ENCODE peak calls at places on chromosome 9, in eight cellular contexts. U, F, A, G, J, V, I and B are unnamed samples.

GRCh38 chr9:64061013-64061627 is 1223.9 kb downstream of the FOXD4L5 start:
- DNase-seq in U (no peak), F (no peak), A (no peak), G (no peak), J (no peak), V (no peak), I (no peak), B (no peak)

GRCh38 chr9:123710299-123710698 is 219.6 kb downstream of the DENND1A start:
- DNase-seq in U (no peak), F (no peak), A (no peak), G (no peak), J (peak; percentile 35), V (peak; percentile 76), I (no peak), B (peak; percentile 68)

GRCh38 chr9:27247756-27248155 is 49.2 kb downstream of the EQTN start:
- DNase-seq in U (no peak), F (no peak), A (peak; percentile 25), G (no peak), J (peak; percentile 59), V (peak; percentile 56), I (no peak), B (peak; percentile 47)

GRCh38 chr9:86827893-86828292 is 119.4 kb downstream of the GAS1 start:
- DNase-seq in U (no peak), F (no peak), A (no peak), G (no peak), J (no peak), V (no peak), I (no peak), B (no peak)

GRCh38 chr9:34628656-34629491 is at the start of gene ARID3C:
- DNase-seq in U (no peak), F (peak; percentile 10), A (no peak), G (no peak), J (peak; percentile 70), V (no peak), I (no peak), B (no peak)

GRCh38 chr9:95261890-95262289 is 55.6 kb downstream of the FANCC start:
- DNase-seq in U (no peak), F (no peak), A (no peak), G (no peak), J (no peak), V (peak; percentile 41), I (no peak), B (no peak)

GRCh38 chr9:92378825-92379535 is 25.4 kb downstream of the OGN start:
- DNase-seq in U (no peak), F (peak; percentile 45), A (no peak), G (no peak), J (no peak), V (peak; percentile 71), I (no peak), B (no peak)

GRCh38 chr9:1051286-1052118 is 1.3 kb downstream of the DMRT2 start:
- DNase-seq in U (no peak), F (peak; percentile 20), A (peak; percentile 76), G (no peak), J (no peak), V (peak; percentile 18), I (no peak), B (no peak)

GRCh38 chr9:79489241-79490000 is 82.3 kb upstream of the TLE4 start:
- DNase-seq in U (peak; percentile 68), F (no peak), A (peak; percentile 90), G (no peak), J (peak; percentile 12), V (peak; percentile 46), I (no peak), B (peak; percentile 44)

GRCh38 chr9:129174724-129175514 is 3.1 kb downstream of the IER5L start:
- DNase-seq in U (no peak), F (peak; percentile 59), A (peak; percentile 83), G (no peak), J (peak; percentile 92), V (peak; percentile 87), I (no peak), B (peak; percentile 65)

GRCh38 chr9:116190997-116191396 is 37.4 kb downstream of the PAPPA start:
- DNase-seq in U (no peak), F (no peak), A (no peak), G (no peak), J (peak; percentile 61), V (peak; percentile 96), I (no peak), B (peak; percentile 70)

GRCh38 chr9:93659044-93659836 is 82.9 kb downstream of the PHF2 start:
- DNase-seq in U (no peak), F (no peak), A (no peak), G (peak; percentile 72), J (no peak), V (no peak), I (no peak), B (no peak)

GRCh38 chr9:81146684-81147337 is 542.5 kb downstream of the TLE1 start:
- DNase-seq in U (no peak), F (no peak), A (no peak), G (no peak), J (peak; percentile 29), V (peak; percentile 59), I (no peak), B (peak; percentile 67)

GRCh38 chr9:20872340-20872977 is 159.0 kb downstream of the HACD4 start:
- DNase-seq in U (no peak), F (no peak), A (no peak), G (no peak), J (peak; percentile 18), V (peak; percentile 84), I (no peak), B (no peak)

GRCh38 chr9:113933671-113934070 is 57.6 kb downstream of the ZNF618 start:
- DNase-seq in U (no peak), F (no peak), A (no peak), G (no peak), J (no peak), V (no peak), I (no peak), B (no peak)

GRCh38 chr9:4349841-4350418 is 50.1 kb upstream of the GLIS3 start:
- DNase-seq in U (no peak), F (no peak), A (no peak), G (no peak), J (no peak), V (no peak), I (no peak), B (no peak)

GRCh38 chr9:103721056-103721455 is 373.1 kb upstream of the SMC2 start:
- DNase-seq in U (no peak), F (no peak), A (no peak), G (no peak), J (no peak), V (no peak), I (no peak), B (no peak)

GRCh38 chr9:101229606-101230005 is 155.2 kb downstream of the BAAT start:
- DNase-seq in U (no peak), F (peak; percentile 5), A (no peak), G (no peak), J (no peak), V (no peak), I (no peak), B (no peak)